ENCODE peak calls at places on chromosome 14, in four cellular contexts. X, N, E and D are unnamed samples.

GRCh38 chr14:87679094-87679493 is 313.9 kb downstream of the GALC start:
- DNase-seq in X (no peak), N (no peak), E (no peak), D (no peak)

GRCh38 chr14:99359906-99360305 is 87.9 kb upstream of the BCL11B start:
- DNase-seq in X (no peak), N (no peak), E (no peak), D (no peak)

GRCh38 chr14:103700753-103701490 is 14.3 kb downstream of the XRCC3 start:
- DNase-seq in X (no peak), N (no peak), E (no peak), D (no peak)

GRCh38 chr14:102205560-102205959 is 65.9 kb downstream of the WDR20 start:
- DNase-seq in X (no peak), N (no peak), E (no peak), D (no peak)

GRCh38 chr14:34983148-34983760 is 462 bp downstream of the SRP54 start:
- DNase-seq in X (no peak), N (no peak), E (no peak), D (no peak)

GRCh38 chr14:32883189-32883588 is 55.5 kb upstream of the NPAS3 start:
- DNase-seq in X (no peak), N (no peak), E (no peak), D (no peak)

GRCh38 chr14:95432152-95433093 is 84.0 kb downstream of the SYNE3 start:
- DNase-seq in X (peak; percentile 58), N (peak; percentile 16), E (no peak), D (peak; percentile 74)

GRCh38 chr14:76904740-76905569 is 78.7 kb downstream of the LRRC74A start:
- DNase-seq in X (no peak), N (peak; percentile 10), E (peak; percentile 84), D (peak; percentile 50)

GRCh38 chr14:101780887-101781239 is 19.4 kb downstream of the PPP2R5C start:
- DNase-seq in X (no peak), N (no peak), E (no peak), D (no peak)

GRCh38 chr14:100549834-100550625 is 37.2 kb downstream of the BEGAIN start:
- DNase-seq in X (no peak), N (no peak), E (no peak), D (no peak)
- TF ChIP-seq BHLHE40 in X (peak; percentile 57), N (no peak), E (no peak), D (no peak)

GRCh38 chr14:52545584-52546317 is 6.6 kb downstream of the TXNDC16 start:
- DNase-seq in X (no peak), N (no peak), E (no peak), D (no peak)
- TF ChIP-seq FOXK2 in X (no peak), N (no peak), E (no peak), D (no peak)

DNA sequence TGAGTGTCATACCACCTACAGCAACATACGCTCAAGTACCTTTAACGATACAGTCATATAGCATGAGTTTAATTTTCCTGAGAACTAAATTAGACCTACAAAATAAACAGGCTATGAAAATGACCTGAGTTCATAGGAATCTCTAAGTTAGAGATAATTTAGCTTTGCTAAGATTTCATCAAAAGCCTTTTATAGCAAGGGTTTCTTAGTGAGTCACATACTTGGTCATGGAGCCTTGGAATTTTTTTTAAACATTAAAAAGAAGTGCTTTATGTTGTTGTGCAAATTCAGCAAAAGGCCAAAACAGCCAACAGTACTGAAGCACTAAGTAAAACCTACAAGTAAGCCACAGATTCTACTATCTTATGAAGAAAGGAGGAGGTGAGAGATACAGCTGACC is 93.6 kb upstream of the FERMT2 start:
- DNase-seq in X (no peak), N (no peak), E (no peak), D (no peak)
- TF ChIP-seq BHLHE40 in X (no peak), N (no peak), E (no peak), D (no peak)

GRCh38 chr14:74952697-74953484 is 2.5 kb downstream of the PGF start:
- DNase-seq in X (no peak), N (no peak), E (no peak), D (no peak)

GRCh38 chr14:74953686-74954085 is 1.7 kb downstream of the PGF start:
- DNase-seq in X (no peak), N (no peak), E (no peak), D (no peak)

GRCh38 chr14:74955229-74955999 is at the start of gene PGF:
- DNase-seq in X (peak; percentile 76), N (no peak), E (no peak), D (peak; percentile 77)

GRCh38 chr14:74954947-74955228 is 509 bp downstream of the PGF start:
- DNase-seq in X (no peak), N (no peak), E (no peak), D (no peak)

GRCh38 chr14:74954232-74954946 is 1.0 kb downstream of the PGF start:
- DNase-seq in X (peak; percentile 33), N (peak; percentile 63), E (no peak), D (peak; percentile 68)
- TF ChIP-seq FOXK2 in X (no peak), N (no peak), E (no peak), D (no peak)

DNA sequence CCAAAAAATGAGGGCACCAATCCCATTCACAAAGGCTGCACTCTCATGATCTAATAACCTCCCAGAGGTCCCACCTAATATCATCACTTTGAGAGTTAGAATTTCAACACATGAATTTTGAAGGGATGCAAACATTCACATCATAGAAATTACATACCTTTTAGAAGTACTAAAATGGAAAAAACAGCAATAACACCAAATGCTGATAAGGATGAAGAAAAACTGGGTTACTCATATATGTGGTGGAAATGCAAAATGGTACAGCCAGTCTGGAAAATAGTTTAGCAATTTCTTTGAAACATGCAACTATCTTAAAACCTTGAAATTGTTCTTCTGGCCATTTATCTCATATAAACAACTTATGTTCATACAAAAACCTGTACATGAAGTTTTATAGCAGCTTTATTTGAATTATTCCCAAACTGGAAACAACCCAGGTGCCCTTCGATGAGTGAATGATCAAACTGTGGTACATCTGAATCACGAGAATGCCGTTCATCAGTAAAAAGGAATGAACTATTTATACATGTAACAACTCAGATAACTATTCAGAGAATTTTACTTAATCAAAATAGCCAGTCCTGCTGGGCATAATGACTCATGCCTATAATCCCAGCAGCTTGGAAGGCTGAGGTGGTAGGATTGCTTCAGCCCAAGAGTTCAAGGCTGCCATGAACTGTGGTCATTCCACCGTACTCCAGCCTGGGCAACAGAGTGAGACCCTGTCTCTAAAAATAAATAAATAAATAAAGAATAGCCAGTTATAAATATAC is 109.4 kb upstream of the SSTR1 start:
- DNase-seq in X (no peak), N (no peak), E (no peak), D (no peak)
- TF ChIP-seq BHLHE40 in X (no peak), N (no peak), E (no peak), D (no peak)

GRCh38 chr14:78162202-78162601 is 8.0 kb upstream of the NRXN3 start:
- DNase-seq in X (no peak), N (no peak), E (no peak), D (no peak)

GRCh38 chr14:78170203-78170602 is at the start of gene NRXN3:
- DNase-seq in X (no peak), N (no peak), E (no peak), D (peak; percentile 23)

GRCh38 chr14:78164226-78164853 is 5.8 kb upstream of the NRXN3 start:
- DNase-seq in X (peak; percentile 44), N (peak; percentile 15), E (no peak), D (peak; percentile 53)
- TF ChIP-seq FOXK2 in X (no peak), N (no peak), E (no peak), D (no peak)